ENCODE peak calls at places on chromosomes 7 and 10, in seven cellular contexts. Z is activated gamma-delta T cell treated with anti-CD3 and anti-CD28 coated beads, Interleukin-2, amount 50 U/mL, for 16 hours; A is HTR-8/SVneo; D is heart right ventricle; S is left ventricle myocardium inferior; F is esophagus squamous epithelium; L is activated CD4-positive, alpha-beta T cell treated with anti-CD3 and anti-CD28 coated beads, Interleukin-2, amount 50 U/mL, for 48 hours. O is an unnamed sample.

GRCh38 chr10:34049887-34050286 is 715.4 kb upstream of the NRP1 start:
- DNase-seq in L (peak; percentile 35), Z (no peak), D (no peak), A (peak; percentile 75), S (no peak), F (no peak), O (no peak)

GRCh38 chr10:98006266-98006665 is 24.2 kb downstream of the CRTAC1 start:
- DNase-seq in D (no peak), F (no peak), S (no peak), A (no peak), Z (no peak), L (no peak), O (no peak)

GRCh38 chr10:17169807-17170206 is 31.7 kb downstream of the TRDMT1 start:
- DNase-seq in A (no peak), S (no peak), Z (no peak), D (no peak), L (no peak), F (no peak), O (no peak)

GRCh38 chr7:137694405-137694804 is 152.4 kb downstream of the DGKI start:
- DNase-seq in L (no peak), F (no peak), Z (no peak), S (no peak), A (no peak), D (no peak), O (no peak)

GRCh38 chr10:121610798-121611325 is 12.6 kb upstream of the FGFR2 start:
- DNase-seq in Z (no peak), L (no peak), F (no peak), S (no peak), A (no peak), D (no peak), O (no peak)

GRCh38 chr10:57759777-57760176 is 507.9 kb downstream of the IPMK start:
- DNase-seq in D (no peak), L (no peak), S (no peak), A (no peak), F (no peak), Z (no peak), O (no peak)

GRCh38 chr7:12584940-12585339 is 14.4 kb downstream of the SCIN start:
- DNase-seq in F (no peak), A (no peak), L (no peak), D (no peak), S (no peak), Z (no peak), O (no peak)

GRCh38 chr10:75294866-75295692 is 59.3 kb upstream of the COMTD1 start:
- DNase-seq in F (no peak), L (peak; percentile 76), S (peak; percentile 78), D (peak; percentile 76), A (peak; percentile 89), Z (peak; percentile 48), O (no peak)

GRCh38 chr10:28991326-28991725 is 297.5 kb upstream of the LYZL1 start:
- DNase-seq in A (no peak), D (no peak), Z (no peak), S (no peak), L (no peak), F (no peak), O (no peak)

GRCh38 chr7:27191716-27192545 is 6.9 kb upstream of the HOXA11 start:
- DNase-seq in S (no peak), Z (no peak), L (no peak), F (no peak), A (no peak), D (no peak), O (no peak)

GRCh38 chr7:127330070-127330469 is 62.4 kb downstream of the ZNF800 start:
- DNase-seq in L (no peak), F (no peak), A (no peak), S (no peak), D (no peak), Z (no peak), O (no peak)

GRCh38 chr7:113159746-113160339 is 41.5 kb upstream of the SMIM30 start:
- DNase-seq in F (no peak), S (no peak), D (no peak), Z (no peak), A (peak; percentile 12), L (peak; percentile 6), O (no peak)

GRCh38 chr10:98033515-98033914 is 3.1 kb upstream of the CRTAC1 start:
- DNase-seq in D (no peak), L (no peak), Z (no peak), A (no peak), S (no peak), F (no peak), O (no peak)

GRCh38 chr10:71290806-71291205 is 28.3 kb upstream of the SLC29A3 start:
- DNase-seq in L (no peak), F (no peak), Z (no peak), A (no peak), D (no peak), S (no peak), O (no peak)

GRCh38 chr7:12481722-12482121 is 78.1 kb upstream of the VWDE start:
- DNase-seq in A (no peak), D (no peak), L (no peak), S (no peak), Z (no peak), F (no peak), O (no peak)

GRCh38 chr10:30439931-30440330 is 5.9 kb downstream of the MAP3K8 start:
- DNase-seq in A (no peak), F (no peak), Z (no peak), L (no peak), S (no peak), D (no peak), O (no peak)

O was measured in cortex of kidney.